ENCODE peak calls at places on chromosomes 12 and 14, in eight cellular contexts. A is BJ, M is ovary, D is GM12865, N is heart right ventricle, W is transverse colon, O is foreskin fibroblast, K is K562. R is an unnamed sample.

GRCh38 chr14:51554339-51554920 is 97.3 kb upstream of the FRMD6 start:
- DNase-seq in M (no peak), O (peak; percentile 92), K (no peak), D (no peak), A (peak; percentile 93), W (no peak), N (no peak), R (peak; percentile 53)

GRCh38 chr14:66401447-66402095 is 84.6 kb upstream of the CCDC196 start:
- DNase-seq in O (peak; percentile 28), K (no peak), N (no peak), M (no peak), D (peak; percentile 8), A (no peak), W (no peak), R (peak; percentile 4)

GRCh38 chr12:25416516-25416915 is 136.6 kb downstream of the LMNTD1 start:
- DNase-seq in W (no peak), K (no peak), M (no peak), A (no peak), O (no peak), N (no peak), D (no peak), R (no peak)

GRCh38 chr14:37091651-37092050 is 80.8 kb downstream of the SLC25A21 start:
- DNase-seq in W (no peak), D (no peak), O (no peak), K (no peak), N (no peak), A (no peak), M (no peak), R (no peak)

GRCh38 chr12:57851552-57852186 is 5.1 kb upstream of the CTDSP2 start:
- DNase-seq in M (no peak), W (no peak), A (no peak), O (no peak), N (no peak), D (no peak), K (no peak), R (no peak)

GRCh38 chr12:22121224-22121623 is 75.2 kb downstream of the CMAS start:
- DNase-seq in N (no peak), K (no peak), A (no peak), O (no peak), M (no peak), D (peak; percentile 60), W (peak; percentile 14), R (no peak)

GRCh38 chr14:100140452-100141132 is 18.9 kb downstream of the DEGS2 start:
- DNase-seq in D (no peak), K (peak; percentile 77), N (no peak), W (no peak), A (no peak), M (no peak), O (no peak), R (no peak)

GRCh38 chr12:64088431-64089349 is 133.4 kb downstream of the KICS2 start:
- DNase-seq in W (peak; percentile 65), O (peak; percentile 97), K (no peak), M (peak; percentile 64), N (no peak), D (peak; percentile 10), A (peak; percentile 76), R (peak; percentile 92)

GRCh38 chr14:69938751-69939150 is 59.5 kb downstream of the SMOC1 start:
- DNase-seq in W (no peak), M (no peak), K (no peak), A (no peak), O (no peak), N (no peak), D (no peak), R (no peak)

GRCh38 chr14:76115010-76115422 is 36.7 kb upstream of the GPATCH2L start:
- DNase-seq in N (no peak), W (no peak), D (no peak), M (no peak), A (no peak), K (no peak), O (peak; percentile 18), R (no peak)

GRCh38 chr12:90970471-90970870 is 15.5 kb upstream of the CCER1 start:
- DNase-seq in A (no peak), K (no peak), W (no peak), M (no peak), O (peak; percentile 49), D (no peak), N (no peak), R (no peak)

GRCh38 chr14:94003397-94003796 is 6.3 kb downstream of the CCDC197 start:
- DNase-seq in M (no peak), A (no peak), N (no peak), W (no peak), O (no peak), K (no peak), D (no peak), R (no peak)

GRCh38 chr12:123388218-123388947 is 4.5 kb downstream of the KMT5A start:
- DNase-seq in A (no peak), K (peak; percentile 86), O (peak; percentile 88), M (peak; percentile 75), N (peak; percentile 83), W (peak; percentile 82), D (peak; percentile 81), R (peak; percentile 68)
- TF ChIP-seq CTCF in A (no peak), K (no peak), O (no peak), M (no peak), N (peak; percentile 50), W (no peak), D (no peak), R (no peak)

DNA sequence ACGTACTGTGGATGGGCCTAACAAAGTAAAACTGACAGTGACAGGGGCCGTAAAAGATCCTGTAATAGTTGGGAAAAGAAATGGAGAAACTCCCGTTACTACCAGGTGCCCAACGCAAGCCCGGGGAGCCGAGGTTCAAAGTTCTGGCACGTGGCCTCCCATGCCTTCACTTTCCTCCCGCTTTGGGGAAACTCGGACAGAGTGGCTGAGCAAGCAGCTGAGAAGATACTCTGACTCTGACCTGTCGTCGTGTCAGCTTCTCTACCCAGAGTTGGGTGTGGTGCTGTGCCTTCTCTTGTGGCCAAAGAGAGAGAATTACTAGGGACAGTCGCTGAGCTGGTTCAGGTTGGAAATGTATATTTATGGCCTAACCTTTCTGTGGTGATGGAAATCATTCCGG is 1.7 kb downstream of the B4GALNT3 start:
- DNase-seq in M (no peak), A (no peak), O (no peak), W (peak; percentile 74), K (no peak), N (no peak), D (no peak), R (no peak)
- H3K4me3 ChIP-seq in M (no peak overlapping the region), A (no peak overlapping the region), O (no peak overlapping the region), W (no peak overlapping the region), K (no peak overlapping the region), N (peak overlapping the region; percentile 65), D (no peak overlapping the region), R (no peak overlapping the region)

GRCh38 chr14:64501326-64502171 is 2.1 kb downstream of the ZBTB25 start:
- DNase-seq in O (peak; percentile 67), K (no peak), N (peak; percentile 38), D (peak; percentile 32), A (no peak), M (peak; percentile 44), W (peak; percentile 68), R (peak; percentile 97)

GRCh38 chr14:64503434-64504309 is at the start of gene ZBTB25:
- DNase-seq in A (peak; percentile 71), O (peak; percentile 98), M (peak; percentile 90), W (peak; percentile 91), D (peak; percentile 99), K (peak; percentile 71), N (peak; percentile 91), R (peak; percentile 93)

GRCh38 chr14:64503184-64503433 is 529 bp downstream of the ZBTB25 start:
- DNase-seq in A (no peak), K (no peak), W (no peak), N (no peak), M (no peak), D (no peak), O (no peak), R (no peak)

GRCh38 chr14:64504310-64504896 is at the start of gene ZBTB1:
- DNase-seq in N (peak; percentile 88), M (peak; percentile 71), A (peak; percentile 54), W (peak; percentile 85), O (peak; percentile 94), K (peak; percentile 48), D (peak; percentile 93), R (peak; percentile 91)

GRCh38 chr14:64502476-64503183 is 1.0 kb downstream of the ZBTB25 start:
- DNase-seq in N (no peak), D (peak; percentile 46), M (no peak), O (no peak), A (no peak), W (peak; percentile 36), K (no peak), R (peak; percentile 43)
- TF ChIP-seq CTCF in N (no peak), D (no peak), M (no peak), O (no peak), A (no peak), W (no peak), K (no peak), R (no peak)

DNA sequence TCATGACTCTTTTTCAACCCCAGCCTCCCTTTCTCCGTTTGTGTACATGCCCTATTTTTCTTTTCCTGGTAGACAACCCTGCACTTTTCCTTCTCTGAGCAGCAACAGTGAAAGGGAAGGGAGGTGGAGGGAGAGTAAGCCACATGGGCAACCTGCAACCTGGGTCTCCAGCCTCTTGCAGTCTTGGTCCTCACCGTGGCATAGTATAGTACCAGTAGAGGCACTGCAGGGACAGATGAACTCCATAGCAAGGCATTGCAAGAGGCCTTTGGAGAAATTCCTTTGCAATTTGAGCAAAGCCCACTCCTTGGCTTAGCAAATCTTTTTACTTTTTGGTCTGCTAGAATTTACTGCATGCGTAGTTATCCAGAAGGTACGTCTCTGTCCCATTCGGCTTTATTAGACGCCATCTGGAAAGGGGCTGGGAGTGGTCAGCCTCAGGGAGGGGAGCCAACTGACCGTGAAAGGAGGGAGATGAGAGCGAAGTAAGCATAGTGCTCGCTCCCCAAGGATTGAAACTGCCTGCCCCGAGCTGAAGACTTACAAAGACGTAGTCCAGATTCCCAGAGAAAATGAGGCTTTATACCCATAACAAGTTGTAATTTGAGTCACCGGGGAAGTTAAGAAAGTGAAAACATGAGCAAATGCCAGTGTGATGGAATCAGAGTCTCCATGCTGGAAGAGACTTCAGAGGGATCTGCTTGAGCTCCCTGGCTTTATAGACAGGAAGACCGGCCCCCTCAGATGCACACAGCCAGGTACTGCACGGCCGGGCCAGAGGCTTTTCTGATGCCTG is 331.9 kb downstream of the CACNA1C start:
- DNase-seq in D (no peak), N (no peak), W (no peak), O (peak; percentile 84), A (peak; percentile 76), M (no peak), K (no peak), R (peak; percentile 88)
- H3K4me3 ChIP-seq in D (no peak overlapping the region), N (peak overlapping the region; percentile 25), W (no peak overlapping the region), O (peak overlapping the region; percentile 29), A (peak overlapping the region; percentile 32), M (peak overlapping the region; percentile 22), K (no peak overlapping the region), R (peak overlapping the region; percentile 9)

GRCh38 chr14:104150201-104151027 is 12.0 kb downstream of the KIF26A start:
- DNase-seq in D (peak; percentile 12), K (peak; percentile 27), A (peak; percentile 13), W (no peak), M (no peak), N (peak; percentile 41), O (peak; percentile 70), R (peak; percentile 72)
- TF ChIP-seq CTCF in D (peak; percentile 37), K (no peak), A (peak; percentile 49), W (no peak), M (no peak), N (no peak), O (peak; percentile 46), R (peak; percentile 33)